ENCODE peak calls at places on chromosomes 5 and 9, in six cellular contexts. Q is sigmoid colon, E is breast epithelium, G is lower leg skin, H is stomach, I is heart left ventricle. O is an unnamed sample.

GRCh38 chr9:83069651-83070050 is 6.7 kb upstream of the RASEF start:
- DNase-seq in Q (no peak), E (no peak), G (no peak), H (no peak), I (no peak), O (no peak)

GRCh38 chr5:31196309-31196708 is 2.8 kb downstream of the CDH6 start:
- DNase-seq in Q (no peak), E (no peak), G (no peak), H (no peak), I (no peak), O (no peak)

GRCh38 chr5:173984218-173984617 is 4.8 kb upstream of the C5orf47 start:
- DNase-seq in Q (no peak), E (no peak), G (no peak), H (no peak), I (no peak), O (no peak)

GRCh38 chr5:128535225-128535624 is 2.8 kb downstream of the FBN2 start:
- DNase-seq in Q (no peak), E (no peak), G (no peak), H (no peak), I (no peak), O (no peak)

GRCh38 chr5:56769875-56770604 is 45.3 kb upstream of the MAP3K1 start:
- DNase-seq in Q (no peak), E (no peak), G (no peak), H (no peak), I (no peak), O (no peak)

GRCh38 chr9:1474259-1474658 is 424.1 kb downstream of the DMRT2 start:
- DNase-seq in Q (no peak), E (no peak), G (no peak), H (no peak), I (no peak), O (no peak)

GRCh38 chr9:123607987-123608565 is 252.1 kb downstream of the CRB2 start:
- DNase-seq in Q (no peak), E (no peak), G (no peak), H (no peak), I (no peak), O (no peak)

GRCh38 chr5:136998864-136999263 is 500.3 kb downstream of the SPOCK1 start:
- DNase-seq in Q (no peak), E (no peak), G (no peak), H (no peak), I (no peak), O (no peak)

GRCh38 chr5:2738700-2739359 is 12.6 kb downstream of the IRX2 start:
- DNase-seq in Q (no peak), E (no peak), G (no peak), H (no peak), I (no peak), O (peak)

GRCh38 chr9:120875643-120875953 is 1.4 kb downstream of the PHF19 start:
- DNase-seq in Q (no peak), E (no peak), G (no peak), H (no peak), I (no peak), O (no peak)

GRCh38 chr9:120878188-120879130 is 1.5 kb upstream of the PHF19 start:
- DNase-seq in Q (no peak), E (no peak), G (no peak), H (no peak), I (no peak), O (no peak)

GRCh38 chr9:120876842-120877240 is at the start of gene PHF19:
- DNase-seq in Q (no peak), E (no peak), G (no peak), H (no peak), I (peak), O (no peak)

GRCh38 chr9:120875954-120876841 is 790 bp downstream of the PHF19 start:
- DNase-seq in Q (peak), E (peak), G (peak), H (peak), I (peak), O (peak)

DNA sequence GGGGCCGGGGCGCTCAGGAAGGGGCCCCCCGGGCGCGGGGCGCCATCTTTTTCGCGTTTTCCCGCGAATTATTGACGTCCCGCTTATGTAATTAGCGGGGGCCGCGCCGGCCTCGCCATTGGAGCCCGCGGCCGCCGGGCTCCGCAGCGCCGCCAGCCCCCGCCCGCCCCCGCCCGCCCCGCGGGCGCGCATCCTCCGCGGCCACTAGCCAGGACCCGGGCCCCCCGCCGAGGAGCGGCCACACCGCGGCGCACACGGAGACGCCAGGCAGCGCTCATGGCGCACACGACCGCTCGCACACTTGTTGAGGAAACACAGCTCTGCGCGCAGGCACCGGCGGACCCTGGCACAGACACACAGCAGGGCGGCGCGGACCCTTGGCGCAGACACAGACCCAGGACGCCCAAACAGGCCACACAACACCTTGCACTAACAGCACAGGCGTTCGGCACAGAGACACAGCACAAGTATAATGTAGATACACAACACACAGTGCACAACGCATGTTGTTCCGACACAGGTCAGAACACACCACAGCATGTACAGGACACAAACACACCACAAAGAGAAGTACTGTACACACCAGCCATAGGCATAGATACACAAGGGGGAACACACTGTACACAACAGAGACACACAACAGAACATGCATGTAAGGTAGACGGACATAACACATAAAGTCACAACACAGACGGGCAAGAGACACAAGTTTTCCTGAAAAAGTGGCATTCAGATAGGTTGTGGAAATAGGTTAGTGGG is 467 bp upstream of the PHF19 start:
- DNase-seq in Q (peak), E (no peak), G (peak), H (peak), I (peak), O (no peak)
- TF ChIP-seq POLR2A in Q (no peak), E (no peak), G (no peak), H (no peak), I (no peak), O (no peak)

GRCh38 chr9:35657327-35658143 is at the start of gene RMRP:
- DNase-seq in Q (peak), E (peak), G (peak), H (peak), I (peak), O (peak)
- TF ChIP-seq POLR2A in Q (peak), E (peak), G (no peak), H (peak), I (peak), O (no peak)

GRCh38 chr9:127926961-127927456 is 3.6 kb downstream of the PIP5KL1 start:
- DNase-seq in Q (no peak), E (no peak), G (no peak), H (no peak), I (no peak), O (no peak)
- TF ChIP-seq POLR2A in Q (no peak), E (no peak), G (no peak), H (no peak), I (no peak), O (no peak)

GRCh38 chr9:111983484-111983908 is 86.9 kb downstream of the UGCG start:
- DNase-seq in Q (no peak), E (no peak), G (no peak), H (no peak), I (no peak), O (peak)
- TF ChIP-seq POLR2A in Q (no peak), E (no peak), G (no peak), H (no peak), I (no peak), O (no peak)

GRCh38 chr5:139090566-139090965 is 107.6 kb downstream of the SIL1 start:
- DNase-seq in Q (no peak), E (no peak), G (peak), H (no peak), I (no peak), O (no peak)
- TF ChIP-seq POLR2A in Q (no peak), E (no peak), G (no peak), H (no peak), I (no peak), O (no peak)

GRCh38 chr9:29199975-29200374 is 1626.7 kb upstream of the C9orf72 start:
- DNase-seq in Q (no peak), E (no peak), G (no peak), H (no peak), I (no peak), O (no peak)

GRCh38 chr9:29200650-29201049 is 1627.4 kb upstream of the C9orf72 start:
- DNase-seq in Q (no peak), E (no peak), G (no peak), H (no peak), I (no peak), O (no peak)

GRCh38 chr9:29208670-29209069 is 1635.4 kb upstream of the C9orf72 start:
- DNase-seq in Q (no peak), E (no peak), G (no peak), H (no peak), I (no peak), O (no peak)

GRCh38 chr9:29198861-29199260 is 1625.6 kb upstream of the C9orf72 start:
- DNase-seq in Q (no peak), E (no peak), G (no peak), H (no peak), I (no peak), O (no peak)

GRCh38 chr9:29203216-29203930 is 1630.1 kb upstream of the C9orf72 start:
- DNase-seq in Q (no peak), E (no peak), G (no peak), H (no peak), I (no peak), O (no peak)
- TF ChIP-seq POLR2A in Q (no peak), E (no peak), G (no peak), H (no peak), I (no peak), O (no peak)

O was measured in suprapubic skin.